ENCODE peak calls at places on chromosomes 5 and 9, in nine cellular contexts. O is neural progenitor cell; R is left cardiac atrium; I is esophagus squamous epithelium; E is ELR; C is fibroblast of gingiva; L is SK-MEL-5; K is H4; B is stimulated activated naive CD8-positive, alpha-beta T cell treated with anti-CD3 and anti-CD28 coated beads, Interleukin-15, amount 100 ng/mL, for 72 hours. N is an unnamed sample.

GRCh38 chr5:153756540-153756939 is 266.1 kb downstream of the GRIA1 start:
- DNase-seq in O (peak), R (no peak), I (no peak), E (peak), C (no peak), L (no peak), K (no peak), B (no peak), N (peak)

GRCh38 chr5:168530751-168531150 is 1.6 kb downstream of the FBLL1 start:
- DNase-seq in O (no peak), R (no peak), I (no peak), E (peak), C (no peak), L (no peak), K (no peak), B (no peak), N (no peak)

GRCh38 chr5:121396716-121397115 is 455.0 kb upstream of the FTMT start:
- DNase-seq in O (no peak), R (no peak), I (no peak), E (peak), C (no peak), L (no peak), K (no peak), B (no peak), N (no peak)

GRCh38 chr5:78509145-78509865 is 139.3 kb downstream of the LHFPL2 start:
- DNase-seq in O (no peak), R (no peak), I (no peak), E (no peak), C (no peak), L (no peak), K (no peak), B (no peak), N (no peak)

GRCh38 chr9:137480686-137481683 is 21.9 kb upstream of the NSMF start:
- DNase-seq in O (no peak), R (no peak), I (no peak), E (no peak), C (no peak), L (no peak), K (no peak), B (no peak), N (no peak)

GRCh38 chr5:73030995-73031394 is 75.2 kb downstream of the FCHO2 start:
- DNase-seq in O (peak), R (no peak), I (no peak), E (peak), C (peak), L (no peak), K (peak), B (no peak), N (peak)

GRCh38 chr9:73038613-73039012 is 85.8 kb upstream of the ALDH1A1 start:
- DNase-seq in O (no peak), R (peak), I (no peak), E (no peak), C (peak), L (no peak), K (peak), B (no peak), N (no peak)

GRCh38 chr5:51383494-51384081 is 340 bp downstream of the ISL1 start:
- DNase-seq in O (peak), R (no peak), I (no peak), E (no peak), C (no peak), L (peak), K (peak), B (no peak), N (no peak)

GRCh38 chr9:22307013-22307711 is 139.5 kb upstream of the DMRTA1 start:
- DNase-seq in O (peak), R (no peak), I (no peak), E (peak), C (peak), L (no peak), K (no peak), B (no peak), N (no peak)

GRCh38 chr9:68978501-68978900 is 35.4 kb downstream of the PRKACG start:
- DNase-seq in O (no peak), R (no peak), I (no peak), E (no peak), C (no peak), L (no peak), K (no peak), B (no peak), N (no peak)

GRCh38 chr9:128006360-128007024 is 25.7 kb upstream of the EEIG1 start:
- DNase-seq in O (no peak), R (no peak), I (no peak), E (peak), C (no peak), L (no peak), K (no peak), B (no peak), N (no peak)

GRCh38 chr5:139886213-139886612 is 90.6 kb downstream of the PSD2 start:
- DNase-seq in O (no peak), R (no peak), I (no peak), E (no peak), C (no peak), L (no peak), K (no peak), B (no peak), N (no peak)

GRCh38 chr5:39906146-39906545 is 481.4 kb upstream of the DAB2 start:
- DNase-seq in O (no peak), R (no peak), I (no peak), E (peak), C (no peak), L (no peak), K (no peak), B (no peak), N (no peak)